ENCODE peak calls at places on chromosomes 1 and 21, in four cellular contexts. N, M, K and S are unnamed samples.

GRCh38 chr1:205229399-205229861 is 1.7 kb downstream of the TMCC2 start:
- DNase-seq in N (peak), M (peak), K (no peak), S (no peak)

GRCh38 chr1:108016451-108016920 is 51.5 kb upstream of the VAV3 start:
- DNase-seq in N (peak), M (no peak), K (no peak), S (no peak)

GRCh38 chr1:117321680-117322609 is 45.3 kb upstream of the MAN1A2 start:
- DNase-seq in N (no peak), M (no peak), K (no peak), S (no peak)

GRCh38 chr1:93056214-93056613 is 22.9 kb upstream of the MTF2 start:
- DNase-seq in N (peak), M (no peak), K (no peak), S (no peak)

GRCh38 chr1:199948587-199949280 is 78.8 kb upstream of the NR5A2 start:
- DNase-seq in N (no peak), M (no peak), K (no peak), S (no peak)

GRCh38 chr1:202004711-202005110 is 5.7 kb upstream of the ELF3 start:
- DNase-seq in N (no peak), M (no peak), K (no peak), S (no peak)

GRCh38 chr21:14864211-14865021 is 200.4 kb downstream of the NRIP1 start:
- DNase-seq in N (peak), M (no peak), K (no peak), S (peak)

GRCh38 chr1:117674521-117675400 is 68.9 kb downstream of the TENT5C start:
- DNase-seq in N (peak), M (peak), K (no peak), S (peak)

GRCh38 chr1:3534803-3535637 is 76.3 kb downstream of the MEGF6 start:
- DNase-seq in N (no peak), M (no peak), K (no peak), S (no peak)

GRCh38 chr1:145877923-145878486 is 7.7 kb downstream of the ANKRD35 start:
- DNase-seq in N (no peak), M (no peak), K (no peak), S (no peak)

GRCh38 chr1:24727490-24728214 is 17.6 kb upstream of the CLIC4 start:
- DNase-seq in N (no peak), M (peak), K (peak), S (no peak)

GRCh38 chr1:201640624-201641023 is 101.7 kb downstream of the NAV1 start:
- DNase-seq in N (no peak), M (no peak), K (no peak), S (no peak)

GRCh38 chr1:244920911-244921310 is 56.6 kb upstream of the HNRNPU start:
- DNase-seq in N (no peak), M (no peak), K (no peak), S (peak)

GRCh38 chr1:243883551-243883950 is 33.5 kb upstream of the AKT3 start:
- DNase-seq in N (no peak), M (no peak), K (no peak), S (no peak)

GRCh38 chr1:20190256-20190655 is 3.9 kb upstream of the PLA2G2C start:
- DNase-seq in N (no peak), M (no peak), K (no peak), S (no peak)

GRCh38 chr1:156602557-156602993 is 1.3 kb upstream of the GPATCH4 start:
- DNase-seq in N (peak), M (no peak), K (no peak), S (peak)

GRCh38 chr21:35044770-35045538 is 4.1 kb downstream of the RUNX1 start:
- DNase-seq in N (no peak), M (no peak), K (no peak), S (no peak)

GRCh38 chr1:201904579-201904978 is 15.9 kb downstream of the SHISA4 start:
- DNase-seq in N (no peak), M (no peak), K (no peak), S (no peak)

GRCh38 chr1:61247881-61248752 is 165.8 kb downstream of the NFIA start:
- DNase-seq in N (no peak), M (no peak), K (no peak), S (peak)

GRCh38 chr1:116126281-116126680 is 15.1 kb downstream of the MAB21L3 start:
- DNase-seq in N (no peak), M (no peak), K (no peak), S (no peak)

GRCh38 chr1:116128669-116129068 is 17.5 kb downstream of the MAB21L3 start:
- DNase-seq in N (no peak), M (no peak), K (no peak), S (no peak)

GRCh38 chr1:116127848-116128540 is 16.8 kb downstream of the MAB21L3 start:
- DNase-seq in N (no peak), M (no peak), K (no peak), S (no peak)

GRCh38 chr1:116125761-116126160 is 14.6 kb downstream of the MAB21L3 start:
- DNase-seq in N (no peak), M (no peak), K (no peak), S (no peak)

DNA sequence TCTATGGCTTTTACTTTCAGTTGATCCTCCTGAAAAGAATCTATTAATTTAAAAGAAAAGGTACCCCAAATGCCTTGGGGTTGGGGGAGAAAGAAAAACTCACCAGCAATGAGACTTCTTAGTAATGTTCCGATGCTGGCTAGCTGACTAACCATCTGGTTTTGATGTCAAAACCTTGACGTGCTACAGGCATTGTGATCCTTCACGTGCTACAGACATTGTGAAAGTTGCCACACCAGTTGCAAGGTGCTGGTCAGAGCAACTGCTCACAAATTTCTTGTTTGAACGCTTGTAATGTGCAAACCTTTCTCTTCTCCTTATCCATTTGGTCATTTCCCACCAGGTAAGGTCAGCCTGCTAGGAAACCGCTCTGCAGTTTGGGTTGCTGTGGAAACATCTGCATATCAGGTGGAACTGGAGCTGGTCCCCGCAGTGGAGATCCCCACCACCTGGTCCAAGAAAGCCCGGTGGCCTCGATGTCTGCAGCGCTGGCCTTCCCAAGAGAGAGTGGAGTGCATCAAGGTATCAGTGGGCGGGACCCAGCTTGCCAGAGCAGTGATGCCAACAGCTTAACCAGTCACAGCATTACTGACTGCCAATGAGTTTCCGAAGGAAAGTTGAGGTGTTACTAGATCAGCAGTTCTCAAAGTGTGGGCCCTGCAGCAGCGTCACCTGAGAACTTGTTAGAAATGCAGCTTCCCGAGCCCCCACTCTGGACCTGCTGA is 16.1 kb downstream of the MAB21L3 start:
- DNase-seq in N (no peak), M (no peak), K (no peak), S (peak)
- TF ChIP-seq SPI1 in N (no peak), M (no peak), K (no peak), S (no peak)

GRCh38 chr21:25424674-25425073 is 182.6 kb downstream of the MRPL39 start:
- DNase-seq in N (no peak), M (no peak), K (no peak), S (no peak)
- TF ChIP-seq SPI1 in N (no peak), M (no peak), K (no peak), S (no peak)

GRCh38 chr1:162497723-162498441 is at the start of gene UHMK1:
- DNase-seq in N (peak), M (peak), K (no peak), S (peak)

GRCh38 chr1:162502928-162503327 is 5.3 kb downstream of the UHMK1 start:
- DNase-seq in N (no peak), M (no peak), K (no peak), S (no peak)

GRCh38 chr1:162498442-162498785 is 796 bp downstream of the UHMK1 start:
- DNase-seq in N (no peak), M (no peak), K (no peak), S (no peak)

GRCh38 chr1:162500805-162501204 is 3.2 kb downstream of the UHMK1 start:
- DNase-seq in N (no peak), M (no peak), K (no peak), S (no peak)

DNA sequence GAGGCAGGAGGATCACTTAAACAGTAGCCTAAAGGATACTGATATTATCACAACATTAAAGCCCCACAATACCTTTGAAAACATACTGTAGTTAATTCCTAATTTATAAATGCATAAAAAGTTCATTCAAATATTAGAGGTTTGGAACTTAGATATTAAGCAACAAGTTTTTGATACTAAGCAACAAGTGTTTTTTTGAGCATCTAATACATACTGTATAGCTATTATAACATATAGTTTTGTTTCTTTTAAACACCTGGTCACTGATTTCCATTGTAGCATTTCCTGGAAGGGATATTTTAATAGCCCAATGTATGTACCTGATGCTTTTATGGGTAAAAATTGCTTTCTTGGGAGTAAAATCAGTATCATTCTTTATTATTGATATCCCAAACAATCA is 4.5 kb downstream of the UHMK1 start:
- DNase-seq in N (no peak), M (no peak), K (no peak), S (no peak)
- TF ChIP-seq SPI1 in N (no peak), M (no peak), K (no peak), S (no peak)

GRCh38 chr1:114479134-114479533 is 31.9 kb downstream of the TRIM33 start:
- DNase-seq in N (no peak), M (no peak), K (no peak), S (no peak)

GRCh38 chr1:114485286-114485685 is 25.7 kb downstream of the TRIM33 start:
- DNase-seq in N (no peak), M (no peak), K (no peak), S (no peak)

DNA sequence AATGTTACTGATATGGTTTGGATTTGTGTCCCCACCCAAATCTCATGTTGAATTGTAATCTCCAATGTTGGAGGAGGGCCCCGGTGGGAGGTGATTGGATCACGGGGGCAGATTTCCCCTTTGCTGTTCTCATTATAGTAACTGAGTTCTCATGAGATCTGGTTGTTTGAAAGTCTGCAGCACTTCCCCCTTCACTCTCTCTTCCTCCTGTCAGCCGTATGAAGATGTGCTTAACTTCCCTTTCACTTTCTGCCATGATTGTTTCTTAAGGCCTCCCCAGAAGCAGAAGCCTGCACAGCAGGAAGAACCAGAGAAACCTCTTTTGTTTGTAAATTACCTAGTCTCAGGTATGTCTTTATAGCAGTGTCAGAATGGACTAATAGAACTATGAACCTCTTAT is 28.4 kb downstream of the TRIM33 start:
- DNase-seq in N (no peak), M (peak), K (no peak), S (peak)
- TF ChIP-seq SPI1 in N (peak), M (peak), K (peak), S (peak)

DNA sequence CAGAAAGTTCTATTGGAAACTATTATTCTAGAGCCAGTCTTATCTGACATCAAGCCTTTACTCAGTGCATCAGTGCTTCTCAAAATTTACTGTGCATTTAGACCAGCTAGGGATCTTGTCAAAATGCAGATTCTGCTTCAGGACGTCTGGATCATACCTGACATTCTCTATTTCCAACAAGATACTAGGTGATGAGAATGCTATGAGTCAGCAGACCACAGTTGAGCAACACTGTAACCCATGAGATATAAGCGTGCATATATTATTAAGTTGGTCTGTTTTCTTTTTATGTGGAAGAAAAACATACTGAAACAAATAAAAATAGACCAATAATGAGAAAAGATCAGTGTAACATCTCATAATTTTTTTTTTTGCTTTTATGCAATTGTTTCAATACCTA is 40.4 kb upstream of the KCNH1 start:
- DNase-seq in N (no peak), M (no peak), K (no peak), S (no peak)
- TF ChIP-seq SPI1 in N (no peak), M (no peak), K (no peak), S (no peak)

GRCh38 chr1:159828176-159828575 is 1.5 kb downstream of the SLAMF8 start:
- DNase-seq in N (no peak), M (no peak), K (no peak), S (no peak)

GRCh38 chr1:159827549-159827948 is 876 bp downstream of the SLAMF8 start:
- DNase-seq in N (no peak), M (no peak), K (no peak), S (no peak)

GRCh38 chr1:159829822-159830455 is 3.3 kb downstream of the SLAMF8 start:
- DNase-seq in N (no peak), M (no peak), K (no peak), S (no peak)

GRCh38 chr1:159830737-159831136 is 4.1 kb downstream of the SLAMF8 start:
- DNase-seq in N (no peak), M (no peak), K (no peak), S (no peak)

DNA sequence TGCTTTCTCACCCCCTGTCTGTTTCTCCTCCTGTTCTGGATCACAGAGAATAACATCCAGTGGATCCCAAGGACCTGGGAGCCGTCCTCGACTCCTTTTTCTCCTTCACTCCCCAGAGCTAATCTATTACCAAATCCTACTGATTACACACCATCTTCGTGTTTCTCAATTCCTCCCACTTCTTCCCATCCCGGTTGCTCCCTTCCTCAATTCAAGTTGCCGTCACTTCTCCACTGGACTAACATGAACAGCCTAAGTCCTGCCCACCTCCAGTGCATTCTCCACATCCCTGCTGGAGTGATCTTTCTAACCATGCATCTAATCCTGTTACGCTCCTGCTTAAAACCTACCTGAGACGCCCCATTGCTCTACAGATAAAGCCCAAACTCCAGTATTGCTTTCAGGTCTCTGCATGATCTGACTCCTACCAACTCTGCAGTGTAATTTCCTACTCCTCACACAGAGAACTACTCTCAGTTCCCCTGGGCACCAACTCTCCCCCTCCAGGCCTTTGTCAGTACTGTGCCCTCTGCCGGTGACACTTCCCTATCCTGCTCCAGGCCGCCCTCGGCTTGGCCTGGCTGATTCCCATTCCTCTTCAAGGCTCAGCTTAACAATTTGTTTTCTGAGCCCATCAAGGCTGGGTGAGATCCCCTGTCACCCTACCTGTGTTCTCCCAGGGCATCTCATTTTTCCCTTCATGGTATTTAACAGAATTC is 2.4 kb downstream of the SLAMF8 start:
- DNase-seq in N (peak), M (peak), K (peak), S (peak)
- TF ChIP-seq SPI1 in N (peak), M (peak), K (peak), S (peak)

GRCh38 chr21:31233711-31234110 is 110.3 kb downstream of the TIAM1 start:
- DNase-seq in N (no peak), M (no peak), K (no peak), S (no peak)

GRCh38 chr21:31232344-31232743 is 111.7 kb downstream of the TIAM1 start:
- DNase-seq in N (no peak), M (no peak), K (no peak), S (no peak)

GRCh38 chr21:31235671-31236450 is 108.2 kb downstream of the TIAM1 start:
- DNase-seq in N (no peak), M (no peak), K (no peak), S (no peak)

GRCh38 chr21:31236528-31236927 is 107.5 kb downstream of the TIAM1 start:
- DNase-seq in N (no peak), M (no peak), K (no peak), S (no peak)

DNA sequence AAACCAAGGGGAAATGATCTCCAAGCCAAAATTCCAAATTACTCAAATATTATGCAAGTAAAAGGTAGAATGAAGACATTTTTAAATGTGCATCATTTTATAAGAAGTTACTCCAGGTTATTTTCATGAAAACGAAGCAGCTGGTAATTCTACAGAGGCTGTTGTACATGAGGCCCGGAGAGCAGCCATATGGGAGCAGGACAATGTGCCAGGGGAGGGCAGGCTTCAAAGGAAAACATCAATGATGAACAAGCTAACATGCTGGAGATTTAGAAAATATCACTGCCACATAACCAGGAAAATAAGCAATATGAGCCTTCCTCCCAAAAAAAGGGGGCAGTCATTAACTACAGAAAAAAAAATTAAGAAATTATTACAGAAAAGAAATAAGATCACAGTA is 109.1 kb downstream of the TIAM1 start:
- DNase-seq in N (no peak), M (no peak), K (no peak), S (no peak)
- TF ChIP-seq SPI1 in N (no peak), M (no peak), K (no peak), S (no peak)

DNA sequence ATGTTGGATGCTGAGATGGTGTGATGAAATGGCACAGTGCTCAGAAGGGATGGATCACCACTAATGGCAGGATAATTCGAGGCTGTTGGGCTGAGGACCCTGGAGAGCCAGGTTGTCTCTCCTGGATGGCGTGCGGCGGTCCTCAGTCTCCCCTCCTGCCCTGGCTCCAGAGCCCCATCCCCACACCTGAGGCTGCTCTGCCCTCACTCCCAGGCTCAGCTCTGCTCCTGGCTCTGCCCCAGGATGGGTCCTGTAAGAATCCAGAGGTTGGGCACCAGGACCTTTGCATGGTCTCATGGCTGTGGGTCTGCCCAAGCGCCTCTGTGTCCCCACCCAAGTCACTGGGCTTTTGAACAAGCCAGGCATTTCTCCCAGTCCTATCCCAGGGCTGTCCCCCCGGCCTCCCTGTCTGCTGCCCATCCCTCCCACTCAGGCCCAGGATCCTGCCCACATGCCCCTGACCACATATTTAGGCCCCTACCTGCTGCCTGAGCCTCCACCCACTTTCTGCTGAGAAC is 224.6 kb upstream of the POU3F1 start:
- DNase-seq in N (no peak), M (no peak), K (no peak), S (no peak)
- TF ChIP-seq SPI1 in N (no peak), M (no peak), K (no peak), S (no peak)